ENCODE peak calls at places on chromosomes 4 and X, in eight cellular contexts. R is BJ, K is GM20000, P is kidney, H is right atrium auricular region, F is heart left ventricle, D is sigmoid colon, N is cardiac fibroblast. X is an unnamed sample.

GRCh38 chr4:20687894-20688293 is 12.4 kb upstream of the PACRGL start:
- DNase-seq in N (peak), D (no peak), K (no peak), H (no peak), F (no peak), R (peak), P (no peak), X (no peak)

GRCh38 chr4:100359433-100359832 is 158.4 kb downstream of the EMCN start:
- DNase-seq in R (no peak), K (no peak), F (no peak), N (no peak), H (no peak), D (no peak), P (no peak), X (no peak)

GRCh38 chr4:55215087-55215486 is 89.7 kb upstream of the KDR start:
- DNase-seq in F (no peak), N (no peak), P (no peak), R (no peak), K (no peak), H (no peak), D (no peak), X (no peak)

GRCh38 chr4:81466841-81467671 is 4.7 kb downstream of the RASGEF1B start:
- DNase-seq in H (peak), K (peak), P (no peak), N (peak), F (peak), D (no peak), R (no peak), X (no peak)

GRCh38 chr4:7263166-7263565 is 70.8 kb downstream of the SORCS2 start:
- DNase-seq in N (no peak), R (no peak), H (no peak), P (no peak), K (no peak), F (no peak), D (no peak), X (no peak)

GRCh38 chrX:11146411-11146810 is 35.3 kb downstream of the HCCS start:
- DNase-seq in K (no peak), R (no peak), F (no peak), P (no peak), N (no peak), H (no peak), D (no peak), X (no peak)

GRCh38 chrX:21968333-21968732 is 27.8 kb downstream of the SMS start:
- DNase-seq in P (no peak), H (no peak), K (no peak), F (no peak), N (no peak), R (no peak), D (no peak), X (no peak)

GRCh38 chr4:41693629-41694028 is 54.9 kb downstream of the PHOX2B start:
- DNase-seq in D (no peak), P (no peak), R (no peak), H (no peak), K (peak), N (peak), F (no peak), X (no peak)

GRCh38 chr4:41525129-41525528 is 12.8 kb upstream of the LIMCH1 start:
- DNase-seq in K (no peak), H (no peak), D (no peak), N (peak), R (no peak), P (no peak), F (no peak), X (no peak)

GRCh38 chr4:26020083-26020668 is 106.2 kb downstream of the SMIM20 start:
- DNase-seq in K (no peak), F (peak), D (no peak), R (no peak), P (no peak), H (no peak), N (peak), X (no peak)

GRCh38 chrX:66015152-66015827 is 24.6 kb downstream of the VSIG4 start:
- DNase-seq in R (no peak), H (no peak), N (no peak), P (peak), D (no peak), F (no peak), K (peak), X (no peak)

GRCh38 chrX:49155243-49155899 is 7.2 kb upstream of the MAGIX start:
- DNase-seq in K (peak), D (peak), F (no peak), N (peak), R (no peak), H (no peak), P (no peak), X (no peak)

DNA sequence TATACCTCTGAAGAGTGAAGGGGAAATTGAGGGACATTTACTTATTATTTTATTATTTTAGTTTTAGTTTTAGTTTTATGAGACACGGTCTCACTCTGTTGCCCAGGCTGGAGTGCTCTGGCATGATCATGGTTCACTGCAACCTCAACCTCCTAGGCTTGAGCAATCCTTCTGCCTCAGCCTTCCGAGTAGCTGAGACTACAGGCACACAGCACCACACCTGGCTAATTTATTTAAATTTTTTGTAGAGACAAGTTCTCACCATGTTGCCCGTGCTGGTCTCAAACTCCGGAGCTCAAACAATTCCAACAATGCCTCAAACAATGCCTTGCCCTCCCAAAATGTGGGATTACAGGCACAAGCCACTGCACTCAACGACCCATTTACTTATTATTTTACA is 68.4 kb upstream of the BMP2K start:
- DNase-seq in H (no peak), P (no peak), F (no peak), K (no peak), D (no peak), R (no peak), N (no peak), X (no peak)
- TF ChIP-seq CTCF in H (no peak), P (no peak), F (no peak), K (no peak), D (no peak), R (no peak), N (no peak), X (no peak)

DNA sequence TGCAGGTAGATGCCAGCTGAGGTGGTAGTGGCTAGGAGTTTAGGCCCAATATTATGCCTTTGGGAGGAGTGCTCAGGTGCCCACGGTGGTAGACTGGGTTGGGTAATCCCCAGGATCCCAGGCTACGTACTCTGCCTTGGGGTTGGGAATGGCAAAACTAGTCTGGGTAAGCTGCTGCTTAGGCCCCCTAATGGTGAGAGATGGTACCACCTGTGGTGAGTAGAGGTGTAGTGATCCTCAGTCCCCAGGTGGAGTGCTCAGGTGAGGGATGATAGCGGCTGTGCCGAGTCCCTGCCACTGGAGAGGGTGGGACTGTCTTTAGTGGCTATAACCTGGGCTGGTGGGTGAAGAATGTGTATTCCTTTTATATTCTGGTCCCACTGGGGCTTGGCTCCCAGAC is 75.2 kb downstream of the IL1RAPL2 start:
- DNase-seq in N (no peak), F (no peak), D (peak), H (no peak), P (no peak), R (no peak), K (no peak), X (no peak)
- TF ChIP-seq CTCF in N (no peak), F (no peak), D (no peak), H (no peak), P (no peak), R (no peak), K (no peak), X (no peak)

GRCh38 chrX:115948018-115948923 is 222.3 kb upstream of the AGTR2 start:
- DNase-seq in N (no peak), H (no peak), D (no peak), K (no peak), R (no peak), F (no peak), P (no peak), X (peak)

GRCh38 chrX:115949900-115950822 is 220.4 kb upstream of the AGTR2 start:
- DNase-seq in F (no peak), D (no peak), K (no peak), R (no peak), P (peak), N (no peak), H (no peak), X (peak)

GRCh38 chrX:115957862-115958490 is 212.6 kb upstream of the AGTR2 start:
- DNase-seq in R (no peak), F (no peak), P (no peak), K (no peak), N (no peak), D (no peak), H (no peak), X (no peak)

GRCh38 chrX:115952417-115953092 is 218.0 kb upstream of the AGTR2 start:
- DNase-seq in N (no peak), R (no peak), P (peak), D (no peak), H (no peak), F (no peak), K (no peak), X (no peak)
- TF ChIP-seq CTCF in N (no peak), R (no peak), P (no peak), D (no peak), H (no peak), F (no peak), K (no peak), X (no peak)

DNA sequence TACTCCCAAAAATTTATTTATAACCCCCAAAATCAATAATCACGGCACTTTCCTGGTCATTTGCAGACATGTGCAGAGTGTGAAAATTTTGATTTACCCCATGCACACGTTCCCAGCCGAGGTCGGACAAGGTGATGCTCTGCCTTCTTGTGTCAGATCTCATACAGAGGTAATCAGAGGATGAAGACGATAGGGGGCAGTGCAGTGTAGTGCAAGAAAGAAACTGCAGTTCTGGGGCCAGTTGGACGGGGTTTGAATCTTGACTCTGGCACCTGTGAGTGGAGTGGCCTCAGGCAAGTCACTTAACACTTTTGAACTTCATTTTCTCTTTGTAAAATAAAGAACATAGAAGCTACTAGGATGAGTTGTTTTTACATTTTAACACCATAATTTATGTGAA is 88.4 kb downstream of the FRMPD3 start:
- DNase-seq in H (no peak), F (no peak), R (no peak), N (peak), K (peak), P (no peak), D (no peak), X (no peak)
- TF ChIP-seq CTCF in H (peak), F (no peak), R (peak), N (peak), K (no peak), P (peak), D (no peak), X (peak)

DNA sequence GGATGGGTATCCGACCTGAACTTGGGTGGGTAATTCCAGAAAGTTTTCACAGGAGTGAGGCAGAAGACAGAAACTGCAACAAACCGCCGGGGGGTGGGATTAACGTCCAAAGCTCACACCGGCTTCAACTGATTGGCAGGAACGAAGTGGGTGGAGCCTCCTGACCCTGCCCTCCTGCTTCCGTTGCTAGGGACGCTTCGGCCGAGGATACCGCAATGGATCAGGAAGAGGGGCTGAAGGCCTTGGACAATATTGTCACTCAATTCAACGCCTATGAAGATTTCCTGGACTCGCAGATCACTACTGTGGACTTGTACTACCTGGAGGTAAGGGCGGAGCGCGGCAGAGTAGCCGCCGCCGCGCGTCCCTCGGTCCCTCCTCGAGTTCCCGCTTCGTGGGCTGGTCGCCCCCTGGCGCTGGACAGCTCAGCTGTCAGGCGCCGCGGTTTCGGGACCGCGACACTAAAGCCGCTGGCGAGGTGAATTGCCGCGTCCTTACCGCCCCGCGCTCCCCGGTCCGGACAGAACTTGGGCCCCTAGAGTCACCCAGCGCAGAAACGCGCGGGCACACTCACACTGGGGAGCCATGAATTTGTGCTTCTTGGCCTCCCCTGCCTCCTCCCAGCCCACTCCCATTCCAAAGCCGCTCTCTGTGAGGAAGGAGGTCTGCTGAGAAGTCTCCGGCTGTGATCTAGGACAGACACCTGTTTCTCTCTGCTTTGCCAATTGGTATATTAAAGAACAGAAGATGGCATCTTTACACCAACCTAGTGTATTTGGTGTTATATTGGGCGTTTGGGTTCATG is at the start of gene CFAP299:
- DNase-seq in P (peak), K (peak), R (peak), D (peak), N (peak), F (peak), H (peak), X (peak)
- TF ChIP-seq CTCF in P (peak), K (peak), R (peak), D (peak), N (peak), F (peak), H (peak), X (peak)

GRCh38 chrX:78708171-78708570 is 39.3 kb upstream of the LPAR4 start:
- DNase-seq in K (no peak), P (no peak), N (peak), F (no peak), D (no peak), H (no peak), R (no peak), X (no peak)
- TF ChIP-seq CTCF in K (peak), P (peak), N (peak), F (no peak), D (no peak), H (no peak), R (peak), X (peak)